ENCODE peak calls at places on chromosomes 4 and X, in seven cellular contexts. K is CD4-positive, alpha-beta memory T cell; P is PC-3; T is activated gamma-delta T cell treated with anti-CD3 and anti-CD28 coated beads, Interleukin-2, amount 50 U/mL, for 16 hours; Z is right lobe of liver; C is psoas muscle; L is dermis microvascular lymphatic vessel endothelial cell. B is an unnamed sample.

GRCh38 chr4:80266267-80266901 is at the start of gene FGF5:
- DNase-seq in C (peak), L (peak), Z (no peak), T (no peak), P (peak), K (no peak), B (no peak)

GRCh38 chr4:40409835-40410234 is 74.7 kb downstream of the CHRNA9 start:
- DNase-seq in P (peak), T (no peak), K (no peak), C (no peak), Z (no peak), L (no peak), B (no peak)

GRCh38 chr4:185036842-185037241 is 18.6 kb downstream of the HELT start:
- DNase-seq in P (no peak), K (no peak), Z (no peak), C (no peak), L (no peak), T (no peak), B (no peak)

GRCh38 chrX:123084797-123085196 is 99.3 kb upstream of the GRIA3 start:
- DNase-seq in C (no peak), Z (no peak), P (peak), L (no peak), T (no peak), K (no peak), B (no peak)

GRCh38 chr4:71221510-71222466 is 117.0 kb upstream of the SLC4A4 start:
- DNase-seq in L (no peak), P (peak), Z (no peak), C (no peak), T (no peak), K (no peak), B (no peak)

GRCh38 chr4:94603170-94603747 is 151.5 kb downstream of the PDLIM5 start:
- DNase-seq in T (no peak), C (no peak), P (peak), Z (no peak), K (no peak), L (peak), B (no peak)

GRCh38 chr4:75800972-75801371 is 76.6 kb downstream of the USO1 start:
- DNase-seq in L (peak), Z (no peak), C (no peak), K (no peak), P (peak), T (no peak), B (no peak)

GRCh38 chr4:173448557-173448918 is 49.6 kb upstream of the SCRG1 start:
- DNase-seq in C (no peak), L (no peak), Z (no peak), K (no peak), P (no peak), T (no peak), B (peak)

GRCh38 chrX:44675364-44676024 is 132.8 kb upstream of the FUNDC1 start:
- DNase-seq in K (no peak), C (peak), Z (no peak), P (peak), L (peak), T (no peak), B (no peak)

GRCh38 chr4:158714937-158715336 is 8.3 kb downstream of the PPID start:
- DNase-seq in L (no peak), K (no peak), Z (no peak), T (no peak), C (no peak), P (no peak), B (no peak)

GRCh38 chr4:37641886-37642849 is 44.0 kb downstream of the RELL1 start:
- DNase-seq in T (no peak), Z (no peak), P (no peak), C (no peak), L (no peak), K (no peak), B (no peak)

GRCh38 chr4:141395246-141395830 is 174.6 kb downstream of the ZNF330 start:
- DNase-seq in Z (no peak), P (peak), T (no peak), C (no peak), L (no peak), K (no peak), B (no peak)

GRCh38 chr4:17173300-17173699 is 274.9 kb upstream of the LDB2 start:
- DNase-seq in P (no peak), L (no peak), K (no peak), Z (no peak), C (no peak), T (no peak), B (no peak)

GRCh38 chr4:2101346-2102044 is 42.4 kb downstream of the NAT8L start:
- DNase-seq in K (no peak), C (no peak), P (peak), Z (no peak), T (no peak), L (no peak), B (no peak)

GRCh38 chr4:25367004-25367621 is 9.9 kb upstream of the ANAPC4 start:
- DNase-seq in K (peak), L (peak), P (peak), Z (no peak), T (no peak), C (no peak), B (no peak)

GRCh38 chr4:60757986-60758385 is 442.1 kb upstream of the ADGRL3 start:
- DNase-seq in T (no peak), C (no peak), K (no peak), P (peak), L (no peak), Z (no peak), B (no peak)

GRCh38 chr4:109378511-109378910 is 55.1 kb upstream of the SEC24B start:
- DNase-seq in P (no peak), K (no peak), L (no peak), C (no peak), T (no peak), Z (no peak), B (no peak)

GRCh38 chrX:132508834-132509233 is 20.0 kb upstream of the MBNL3 start:
- DNase-seq in Z (no peak), L (no peak), K (no peak), C (no peak), T (no peak), P (no peak), B (no peak)

GRCh38 chr4:68375667-68376559 is 26.0 kb upstream of the YTHDC1 start:
- DNase-seq in Z (peak), T (peak), L (peak), P (peak), K (peak), C (no peak), B (peak)

GRCh38 chrX:130393451-130394074 is 8.1 kb upstream of the GPR119 start:
- DNase-seq in L (peak), K (no peak), C (peak), Z (peak), P (peak), T (no peak), B (peak)

GRCh38 chr4:88008133-88008621 is 742 bp downstream of the PKD2 start:
- DNase-seq in T (no peak), L (peak), C (peak), P (peak), K (peak), Z (peak), B (no peak)

GRCh38 chr4:82774711-82775171 is 23.9 kb downstream of the SCD5 start:
- DNase-seq in T (no peak), Z (no peak), K (no peak), L (no peak), P (no peak), C (no peak), B (no peak)

GRCh38 chr4:188127157-188127874 is 11.9 kb upstream of the TRIML1 start:
- DNase-seq in K (no peak), P (peak), C (no peak), Z (no peak), L (peak), T (no peak), B (no peak)

GRCh38 chr4:19304028-19304427 is 947.7 kb upstream of the SLIT2 start:
- DNase-seq in P (peak), L (no peak), Z (no peak), C (no peak), K (no peak), T (no peak), B (no peak)

GRCh38 chr4:121717680-121718237 is 21.0 kb upstream of the ANXA5 start:
- DNase-seq in K (no peak), L (no peak), Z (no peak), C (no peak), P (no peak), T (no peak), B (no peak)

GRCh38 chr4:25011135-25011866 is 19.4 kb downstream of the LGI2 start:
- DNase-seq in Z (no peak), T (no peak), L (no peak), P (no peak), K (no peak), C (no peak), B (no peak)

GRCh38 chrX:1453951-1454785 is 1.5 kb upstream of the ASMTL start:
- DNase-seq in L (peak), T (peak), K (peak), Z (peak), C (peak), P (peak), B (peak)

GRCh38 chr4:88788424-88788823 is 90.8 kb upstream of the NAP1L5 start:
- DNase-seq in C (no peak), P (no peak), L (no peak), K (no peak), Z (no peak), T (no peak), B (no peak)

GRCh38 chr4:24211821-24212220 is 322.0 kb upstream of the PPARGC1A start:
- DNase-seq in C (no peak), P (no peak), L (no peak), K (no peak), T (no peak), Z (no peak), B (no peak)

GRCh38 chrX:119062750-119063374 is 9.9 kb upstream of the CT47C1 start:
- DNase-seq in L (no peak), T (no peak), P (peak), C (no peak), Z (no peak), K (no peak), B (no peak)

GRCh38 chr4:123889376-123889945 is 492.9 kb downstream of the SPRY1 start:
- DNase-seq in P (no peak), C (no peak), T (no peak), L (peak), Z (no peak), K (no peak), B (no peak)

GRCh38 chr4:59855630-59856352 is 1344.3 kb upstream of the ADGRL3 start:
- DNase-seq in T (no peak), Z (no peak), P (no peak), C (no peak), K (no peak), L (no peak), B (no peak)

GRCh38 chr4:122663814-122664610 is 43.1 kb upstream of the IL21 start:
- DNase-seq in P (no peak), C (no peak), K (no peak), T (no peak), Z (no peak), L (no peak), B (no peak)

GRCh38 chrX:81202413-81202794 is 502 bp downstream of the SH3BGRL start:
- DNase-seq in T (no peak), C (no peak), Z (no peak), L (no peak), P (no peak), K (no peak), B (no peak)

GRCh38 chr4:173074501-173074946 is 94.1 kb upstream of the GALNT7 start:
- DNase-seq in P (peak), T (no peak), L (no peak), Z (no peak), K (no peak), C (no peak), B (no peak)

GRCh38 chr4:16544251-16544721 is 318.0 kb upstream of the TAPT1 start:
- DNase-seq in C (no peak), L (no peak), Z (no peak), P (no peak), K (no peak), T (no peak), B (no peak)

GRCh38 chrX:53716328-53717088 is 30.0 kb upstream of the HUWE1 start:
- DNase-seq in L (peak), C (no peak), K (peak), Z (no peak), T (peak), P (peak), B (no peak)

GRCh38 chrX:39073131-39073530 is 271.9 kb downstream of the MID1IP1 start:
- DNase-seq in L (no peak), P (peak), K (no peak), Z (no peak), C (no peak), T (no peak), B (no peak)